ENCODE peak calls at places on chromosome 10, in six cellular contexts. One of them, this sample, is unnamed. For H3K27me3, the result is how much of the 10 kb centered on the place peaks cover.

GRCh38 chr10:124088944-124089343 is 4.5 kb downstream of the CHST15 start:
- DNase-seq in endothelial cell of umbilical vein: no peak
- DNase-seq in ovary: peak
- DNase-seq in dorsolateral prefrontal cortex: no peak
- DNase-seq in GM23248: no peak
- DNase-seq in body of pancreas: no peak
- DNase-seq in this sample: no peak

GRCh38 chr10:90718185-90718584 is 139.7 kb downstream of the HTR7 start:
- DNase-seq in endothelial cell of umbilical vein: no peak
- DNase-seq in ovary: no peak
- DNase-seq in dorsolateral prefrontal cortex: no peak
- DNase-seq in GM23248: peak
- DNase-seq in body of pancreas: no peak
- DNase-seq in this sample: peak

GRCh38 chr10:110610308-110610774 is 33.8 kb upstream of the RBM20 start:
- DNase-seq in endothelial cell of umbilical vein: peak
- DNase-seq in ovary: no peak
- DNase-seq in dorsolateral prefrontal cortex: no peak
- DNase-seq in GM23248: peak
- DNase-seq in body of pancreas: peak
- DNase-seq in this sample: peak

GRCh38 chr10:90418869-90419652 is 438.8 kb downstream of the HTR7 start:
- DNase-seq in endothelial cell of umbilical vein: peak
- DNase-seq in ovary: no peak
- DNase-seq in dorsolateral prefrontal cortex: no peak
- DNase-seq in GM23248: no peak
- DNase-seq in body of pancreas: no peak
- DNase-seq in this sample: peak

GRCh38 chr10:30188567-30189253 is 129.3 kb upstream of the JCAD start:
- DNase-seq in endothelial cell of umbilical vein: no peak
- DNase-seq in ovary: no peak
- DNase-seq in dorsolateral prefrontal cortex: no peak
- DNase-seq in GM23248: no peak
- DNase-seq in body of pancreas: no peak
- DNase-seq in this sample: no peak

GRCh38 chr10:100631192-100631591 is 95.4 kb downstream of the HIF1AN start:
- DNase-seq in endothelial cell of umbilical vein: no peak
- DNase-seq in ovary: no peak
- DNase-seq in dorsolateral prefrontal cortex: no peak
- DNase-seq in GM23248: no peak
- DNase-seq in body of pancreas: no peak
- DNase-seq in this sample: no peak

GRCh38 chr10:132175907-132176581 is 10.7 kb upstream of the DPYSL4 start:
- DNase-seq in endothelial cell of umbilical vein: peak
- DNase-seq in ovary: peak
- DNase-seq in dorsolateral prefrontal cortex: peak
- DNase-seq in GM23248: no peak
- DNase-seq in body of pancreas: no peak
- DNase-seq in this sample: no peak

GRCh38 chr10:44008270-44008916 is 359.7 kb upstream of the ZNF32 start:
- DNase-seq in endothelial cell of umbilical vein: peak
- DNase-seq in ovary: no peak
- DNase-seq in dorsolateral prefrontal cortex: no peak
- DNase-seq in GM23248: peak
- DNase-seq in body of pancreas: peak
- DNase-seq in this sample: no peak

GRCh38 chr10:97365761-97366351 is 31.3 kb upstream of the FRAT2 start:
- DNase-seq in endothelial cell of umbilical vein: peak
- DNase-seq in ovary: no peak
- DNase-seq in dorsolateral prefrontal cortex: no peak
- DNase-seq in GM23248: no peak
- DNase-seq in body of pancreas: no peak
- DNase-seq in this sample: no peak

GRCh38 chr10:109456566-109457361 is 466.5 kb downstream of the XPNPEP1 start:
- DNase-seq in endothelial cell of umbilical vein: no peak
- DNase-seq in ovary: no peak
- DNase-seq in dorsolateral prefrontal cortex: no peak
- DNase-seq in GM23248: peak
- DNase-seq in body of pancreas: peak
- DNase-seq in this sample: no peak

GRCh38 chr10:15169555-15170407 is 1.3 kb upstream of the NMT2 start:
- DNase-seq in endothelial cell of umbilical vein: peak
- DNase-seq in ovary: no peak
- DNase-seq in dorsolateral prefrontal cortex: no peak
- DNase-seq in GM23248: no peak
- DNase-seq in body of pancreas: peak
- DNase-seq in this sample: no peak

GRCh38 chr10:106083572-106083971 is 1080.9 kb downstream of the SORCS1 start:
- DNase-seq in endothelial cell of umbilical vein: no peak
- DNase-seq in ovary: no peak
- DNase-seq in dorsolateral prefrontal cortex: no peak
- DNase-seq in GM23248: no peak
- DNase-seq in body of pancreas: no peak
- DNase-seq in this sample: no peak

GRCh38 chr10:124325998-124326636 is 92.6 kb downstream of the OAT start:
- DNase-seq in endothelial cell of umbilical vein: no peak
- DNase-seq in ovary: peak
- DNase-seq in dorsolateral prefrontal cortex: no peak
- DNase-seq in GM23248: no peak
- DNase-seq in body of pancreas: no peak
- DNase-seq in this sample: no peak

GRCh38 chr10:114995468-114995867 is 57.5 kb downstream of the TRUB1 start:
- DNase-seq in endothelial cell of umbilical vein: no peak
- DNase-seq in ovary: no peak
- DNase-seq in dorsolateral prefrontal cortex: no peak
- DNase-seq in GM23248: peak
- DNase-seq in body of pancreas: no peak
- DNase-seq in this sample: peak
- H3K4me3 ChIP-seq in endothelial cell of umbilical vein: no peak
- H3K4me3 ChIP-seq in ovary: no peak
- H3K4me3 ChIP-seq in dorsolateral prefrontal cortex: no peak
- H3K4me3 ChIP-seq in GM23248: no peak
- H3K4me3 ChIP-seq in body of pancreas: no peak
- H3K4me3 ChIP-seq in this sample: no peak

GRCh38 chr10:103951183-103951582 is 15.8 kb upstream of the SLK start:
- DNase-seq in endothelial cell of umbilical vein: no peak
- DNase-seq in ovary: no peak
- DNase-seq in dorsolateral prefrontal cortex: no peak
- DNase-seq in GM23248: no peak
- DNase-seq in body of pancreas: no peak
- DNase-seq in this sample: no peak
- H3K27me3 ChIP-seq in endothelial cell of umbilical vein: under half
- H3K27me3 ChIP-seq in ovary: under half
- H3K27me3 ChIP-seq in dorsolateral prefrontal cortex: under half
- H3K27me3 ChIP-seq in GM23248: under half
- H3K27me3 ChIP-seq in body of pancreas: under half
- H3K27me3 ChIP-seq in this sample: under half

GRCh38 chr10:76784076-76784475 is 853.5 kb downstream of the KCNMA1 start:
- DNase-seq in endothelial cell of umbilical vein: no peak
- DNase-seq in ovary: no peak
- DNase-seq in dorsolateral prefrontal cortex: no peak
- DNase-seq in GM23248: no peak
- DNase-seq in body of pancreas: no peak
- DNase-seq in this sample: no peak
- H3K4me3 ChIP-seq in endothelial cell of umbilical vein: no peak
- H3K4me3 ChIP-seq in ovary: no peak
- H3K4me3 ChIP-seq in dorsolateral prefrontal cortex: no peak
- H3K4me3 ChIP-seq in GM23248: no peak
- H3K4me3 ChIP-seq in body of pancreas: no peak
- H3K4me3 ChIP-seq in this sample: no peak

GRCh38 chr10:130398090-130398994 is 262.2 kb downstream of the GLRX3 start:
- DNase-seq in endothelial cell of umbilical vein: no peak
- DNase-seq in ovary: no peak
- DNase-seq in dorsolateral prefrontal cortex: no peak
- DNase-seq in GM23248: no peak
- DNase-seq in body of pancreas: no peak
- DNase-seq in this sample: no peak
- H3K27me3 ChIP-seq in endothelial cell of umbilical vein: under half
- H3K27me3 ChIP-seq in ovary: under half
- H3K27me3 ChIP-seq in dorsolateral prefrontal cortex: under half
- H3K27me3 ChIP-seq in GM23248: under half
- H3K27me3 ChIP-seq in body of pancreas: under half
- H3K27me3 ChIP-seq in this sample: under half

GRCh38 chr10:70673929-70674559 is 1.7 kb downstream of the ADAMTS14 start:
- DNase-seq in endothelial cell of umbilical vein: no peak
- DNase-seq in ovary: no peak
- DNase-seq in dorsolateral prefrontal cortex: no peak
- DNase-seq in GM23248: no peak
- DNase-seq in body of pancreas: no peak
- DNase-seq in this sample: no peak
- H3K4me3 ChIP-seq in endothelial cell of umbilical vein: no peak
- H3K4me3 ChIP-seq in ovary: no peak
- H3K4me3 ChIP-seq in dorsolateral prefrontal cortex: no peak
- H3K4me3 ChIP-seq in GM23248: peak
- H3K4me3 ChIP-seq in body of pancreas: no peak
- H3K4me3 ChIP-seq in this sample: no peak

GRCh38 chr10:6565588-6565987 is 14.5 kb downstream of the PRKCQ start:
- DNase-seq in endothelial cell of umbilical vein: no peak
- DNase-seq in ovary: no peak
- DNase-seq in dorsolateral prefrontal cortex: no peak
- DNase-seq in GM23248: no peak
- DNase-seq in body of pancreas: no peak
- DNase-seq in this sample: no peak
- H3K27me3 ChIP-seq in endothelial cell of umbilical vein: under half
- H3K27me3 ChIP-seq in ovary: under half
- H3K27me3 ChIP-seq in dorsolateral prefrontal cortex: under half
- H3K27me3 ChIP-seq in GM23248: under half
- H3K27me3 ChIP-seq in body of pancreas: under half
- H3K27me3 ChIP-seq in this sample: half or more

DNA sequence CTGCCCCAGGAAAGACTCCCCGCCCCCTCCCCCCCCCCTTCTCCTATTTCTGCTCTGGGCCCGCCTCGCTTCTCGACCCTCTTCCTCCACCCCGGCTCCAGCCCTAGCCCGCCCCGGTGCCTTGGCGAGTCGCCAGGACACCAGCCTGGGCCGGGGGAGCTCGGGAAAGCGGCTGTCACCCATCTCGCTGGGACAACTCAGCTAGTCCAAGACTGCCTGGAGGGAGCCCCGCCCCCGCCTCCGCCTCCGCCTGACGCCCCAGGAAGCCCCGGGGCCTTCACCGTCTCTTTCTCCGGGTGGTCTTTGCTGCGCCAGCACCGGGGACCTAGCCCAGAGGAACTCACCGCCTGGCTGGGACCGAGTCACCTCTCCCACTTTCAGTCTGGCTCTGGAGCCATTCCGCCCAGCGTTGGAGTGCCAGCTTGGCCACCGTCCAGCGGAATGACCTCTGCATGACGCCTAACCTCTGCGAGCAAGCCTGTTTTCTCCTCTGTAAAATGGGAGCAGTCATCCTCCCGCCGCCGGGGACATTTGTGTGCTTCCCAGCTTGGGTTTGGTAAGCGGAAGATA is 1.1 kb upstream of the ZCCHC24 start:
- DNase-seq in endothelial cell of umbilical vein: peak
- DNase-seq in ovary: peak
- DNase-seq in dorsolateral prefrontal cortex: peak
- DNase-seq in GM23248: peak
- DNase-seq in body of pancreas: peak
- DNase-seq in this sample: peak
- H3K4me3 ChIP-seq in endothelial cell of umbilical vein: peak
- H3K4me3 ChIP-seq in ovary: peak
- H3K4me3 ChIP-seq in dorsolateral prefrontal cortex: peak
- H3K4me3 ChIP-seq in GM23248: peak
- H3K4me3 ChIP-seq in body of pancreas: peak
- H3K4me3 ChIP-seq in this sample: peak

GRCh38 chr10:86377797-86378146 is 11.2 kb upstream of the GRID1 start:
- DNase-seq in endothelial cell of umbilical vein: no peak
- DNase-seq in ovary: peak
- DNase-seq in dorsolateral prefrontal cortex: peak
- DNase-seq in GM23248: no peak
- DNase-seq in body of pancreas: no peak
- DNase-seq in this sample: no peak

GRCh38 chr10:86375204-86375603 is 8.6 kb upstream of the GRID1 start:
- DNase-seq in endothelial cell of umbilical vein: no peak
- DNase-seq in ovary: no peak
- DNase-seq in dorsolateral prefrontal cortex: peak
- DNase-seq in GM23248: no peak
- DNase-seq in body of pancreas: no peak
- DNase-seq in this sample: no peak

GRCh38 chr10:86374664-86375063 is 8.1 kb upstream of the GRID1 start:
- DNase-seq in endothelial cell of umbilical vein: no peak
- DNase-seq in ovary: no peak
- DNase-seq in dorsolateral prefrontal cortex: no peak
- DNase-seq in GM23248: no peak
- DNase-seq in body of pancreas: no peak
- DNase-seq in this sample: no peak

GRCh38 chr10:86376852-86377796 is 10.5 kb upstream of the GRID1 start:
- DNase-seq in endothelial cell of umbilical vein: peak
- DNase-seq in ovary: peak
- DNase-seq in dorsolateral prefrontal cortex: peak
- DNase-seq in GM23248: peak
- DNase-seq in body of pancreas: peak
- DNase-seq in this sample: peak

GRCh38 chr10:86376403-86376802 is 9.8 kb upstream of the GRID1 start:
- DNase-seq in endothelial cell of umbilical vein: no peak
- DNase-seq in ovary: no peak
- DNase-seq in dorsolateral prefrontal cortex: peak
- DNase-seq in GM23248: no peak
- DNase-seq in body of pancreas: no peak
- DNase-seq in this sample: no peak
- H3K27me3 ChIP-seq in endothelial cell of umbilical vein: under half
- H3K27me3 ChIP-seq in ovary: under half
- H3K27me3 ChIP-seq in dorsolateral prefrontal cortex: under half
- H3K27me3 ChIP-seq in GM23248: under half
- H3K27me3 ChIP-seq in body of pancreas: under half
- H3K27me3 ChIP-seq in this sample: half or more

DNA sequence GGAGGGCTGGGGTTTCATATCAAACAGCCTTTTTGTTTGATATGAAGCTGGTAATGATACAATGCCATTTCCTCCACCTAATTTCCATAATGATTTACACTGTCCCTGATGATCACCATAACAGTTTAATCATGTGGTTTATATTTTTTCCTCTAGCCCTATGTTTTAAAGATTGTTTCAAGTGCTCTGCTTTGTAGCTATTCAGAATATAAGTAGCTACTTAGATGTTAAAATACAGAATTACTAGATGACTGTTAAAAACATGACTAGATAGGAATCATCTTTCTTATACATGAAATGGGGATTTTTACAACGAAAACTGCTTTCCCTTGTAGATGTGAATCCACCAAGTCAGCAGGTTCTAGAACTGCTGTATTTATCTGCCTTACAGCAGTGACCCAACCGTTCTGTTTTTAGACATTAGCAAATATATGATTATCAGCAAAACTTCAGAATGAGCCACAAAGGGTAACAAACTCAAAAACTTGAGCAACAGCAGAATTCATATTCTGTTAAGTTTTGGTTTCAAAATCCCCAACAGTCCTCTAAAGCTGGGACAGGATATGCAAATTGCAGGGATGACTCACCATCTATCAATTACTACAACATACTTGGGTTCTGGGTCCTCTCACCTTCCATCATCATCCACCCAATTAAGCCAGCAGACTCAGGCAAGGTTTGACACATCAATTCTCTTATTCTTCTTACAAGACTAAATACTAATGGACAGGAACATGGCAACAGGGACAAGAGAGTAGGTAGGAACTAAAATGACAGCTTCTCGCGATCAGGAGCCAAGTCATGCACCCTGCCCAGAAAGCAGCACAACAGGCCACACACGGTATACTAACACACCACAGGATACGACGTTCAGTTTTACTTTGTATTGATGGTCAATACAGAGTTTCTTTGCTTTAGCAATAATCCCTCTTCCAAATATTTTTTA is 83.9 kb downstream of the PIP4K2A start:
- DNase-seq in endothelial cell of umbilical vein: no peak
- DNase-seq in ovary: no peak
- DNase-seq in dorsolateral prefrontal cortex: no peak
- DNase-seq in GM23248: peak
- DNase-seq in body of pancreas: no peak
- DNase-seq in this sample: peak
- H3K4me3 ChIP-seq in endothelial cell of umbilical vein: no peak
- H3K4me3 ChIP-seq in ovary: no peak
- H3K4me3 ChIP-seq in dorsolateral prefrontal cortex: no peak
- H3K4me3 ChIP-seq in GM23248: peak
- H3K4me3 ChIP-seq in body of pancreas: no peak
- H3K4me3 ChIP-seq in this sample: peak

GRCh38 chr10:75410135-75410787 is 8.7 kb upstream of the ZNF503 start:
- DNase-seq in endothelial cell of umbilical vein: no peak
- DNase-seq in ovary: peak
- DNase-seq in dorsolateral prefrontal cortex: no peak
- DNase-seq in GM23248: no peak
- DNase-seq in body of pancreas: no peak
- DNase-seq in this sample: no peak
- H3K27me3 ChIP-seq in endothelial cell of umbilical vein: half or more
- H3K27me3 ChIP-seq in ovary: under half
- H3K27me3 ChIP-seq in dorsolateral prefrontal cortex: under half
- H3K27me3 ChIP-seq in GM23248: under half
- H3K27me3 ChIP-seq in body of pancreas: under half
- H3K27me3 ChIP-seq in this sample: under half